ENCODE peak calls at places on chromosome 2, in five cellular contexts. W is substantia nigra, C is fibroblast of lung, N is uterus, D is tibial artery. F is an unnamed sample.

GRCh38 chr2:27126252-27126710 is 2.7 kb downstream of the ABHD1 start:
- DNase-seq in W (no peak), C (no peak), N (no peak), D (no peak), F (no peak)

GRCh38 chr2:203681978-203682377 is 24.5 kb upstream of the CD28 start:
- DNase-seq in W (no peak), C (no peak), N (no peak), D (peak), F (no peak)

GRCh38 chr2:121036226-121036692 is 248.7 kb downstream of the TFCP2L1 start:
- DNase-seq in W (no peak), C (no peak), N (no peak), D (no peak), F (peak)

GRCh38 chr2:165864353-165864752 is 70.3 kb upstream of the GALNT3 start:
- DNase-seq in W (no peak), C (no peak), N (no peak), D (no peak), F (no peak)

GRCh38 chr2:133062946-133063345 is 392.9 kb upstream of the LYPD1 start:
- DNase-seq in W (no peak), C (peak), N (no peak), D (no peak), F (no peak)

GRCh38 chr2:191291471-191291870 is 46.3 kb downstream of the MYO1B start:
- DNase-seq in W (no peak), C (no peak), N (no peak), D (no peak), F (no peak)

GRCh38 chr2:20168727-20169696 is 55.9 kb downstream of the SDC1 start:
- DNase-seq in W (no peak), C (no peak), N (no peak), D (no peak), F (no peak)

GRCh38 chr2:44166096-44166495 is 2.6 kb upstream of the PPM1B start:
- DNase-seq in W (no peak), C (no peak), N (no peak), D (no peak), F (no peak)

GRCh38 chr2:150425121-150425559 is 62.3 kb downstream of the RND3 start:
- DNase-seq in W (no peak), C (peak), N (no peak), D (no peak), F (no peak)

GRCh38 chr2:71933467-71934319 is 214.0 kb downstream of the CYP26B1 start:
- DNase-seq in W (no peak), C (no peak), N (no peak), D (peak), F (no peak)

GRCh38 chr2:30456578-30456977 is 9.5 kb downstream of the LCLAT1 start:
- DNase-seq in W (no peak), C (no peak), N (no peak), D (no peak), F (no peak)

GRCh38 chr2:216474925-216475670 is 23.5 kb upstream of the RPL37A start:
- DNase-seq in W (no peak), C (no peak), N (no peak), D (no peak), F (no peak)

GRCh38 chr2:96869281-96869823 is 528 bp downstream of the SEMA4C start:
- DNase-seq in W (peak), C (peak), N (peak), D (peak), F (peak)

GRCh38 chr2:10452334-10452733 is 4.2 kb upstream of the ODC1 start:
- DNase-seq in W (no peak), C (peak), N (no peak), D (peak), F (peak)

GRCh38 chr2:179974743-179975142 is 32.4 kb downstream of the CWC22 start:
- DNase-seq in W (no peak), C (peak), N (no peak), D (no peak), F (no peak)

GRCh38 chr2:20288941-20289340 is 61.7 kb downstream of the PUM2 start:
- DNase-seq in W (no peak), C (peak), N (no peak), D (no peak), F (no peak)

GRCh38 chr2:124623560-124623959 is 598.5 kb downstream of the CNTNAP5 start:
- DNase-seq in W (no peak), C (no peak), N (no peak), D (no peak), F (no peak)

GRCh38 chr2:165691615-165692014 is 102.4 kb downstream of the GALNT3 start:
- DNase-seq in W (no peak), C (peak), N (peak), D (peak), F (no peak)

GRCh38 chr2:132804045-132804444 is 134.0 kb upstream of the LYPD1 start:
- DNase-seq in W (no peak), C (peak), N (no peak), D (no peak), F (no peak)

DNA sequence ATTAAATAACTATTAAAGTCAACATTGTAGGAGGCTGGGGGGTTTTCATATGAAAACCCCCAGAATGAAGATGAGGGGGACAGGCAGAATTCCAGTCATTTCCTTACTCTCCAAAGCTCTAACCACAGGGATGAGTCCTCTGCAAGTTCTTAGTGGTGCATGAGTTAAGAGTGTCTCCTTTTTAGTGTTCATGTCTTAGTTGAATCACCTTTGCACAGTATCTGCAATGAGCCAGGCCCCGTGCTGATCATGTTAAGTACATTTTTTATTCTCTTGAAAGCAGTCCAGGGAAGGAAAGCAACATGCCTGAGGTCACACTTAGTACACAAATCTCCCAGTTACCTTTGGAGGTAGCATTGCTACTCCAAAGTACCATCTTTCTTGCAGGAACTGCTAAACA is 25.7 kb upstream of the MSGN1 start:
- DNase-seq in W (no peak), C (no peak), N (no peak), D (no peak), F (no peak)
- H3K27ac ChIP-seq in W (no peak), C (no peak), N (no peak), D (no peak), F (no peak)

GRCh38 chr2:136116111-136116812 is 1.7 kb downstream of the CXCR4 start:
- DNase-seq in W (no peak), C (no peak), N (no peak), D (peak), F (no peak)

GRCh38 chr2:136112949-136113766 is 4.8 kb downstream of the CXCR4 start:
- DNase-seq in W (no peak), C (no peak), N (no peak), D (no peak), F (no peak)

GRCh38 chr2:136113767-136114070 is 4.2 kb downstream of the CXCR4 start:
- DNase-seq in W (no peak), C (no peak), N (no peak), D (no peak), F (no peak)

GRCh38 chr2:136115183-136115751 is 2.7 kb downstream of the CXCR4 start:
- DNase-seq in W (no peak), C (no peak), N (no peak), D (no peak), F (no peak)

GRCh38 chr2:136114392-136114791 is 3.6 kb downstream of the CXCR4 start:
- DNase-seq in W (no peak), C (no peak), N (no peak), D (no peak), F (no peak)
- H3K27ac ChIP-seq in W (no peak), C (no peak), N (no peak), D (no peak), F (no peak)

DNA sequence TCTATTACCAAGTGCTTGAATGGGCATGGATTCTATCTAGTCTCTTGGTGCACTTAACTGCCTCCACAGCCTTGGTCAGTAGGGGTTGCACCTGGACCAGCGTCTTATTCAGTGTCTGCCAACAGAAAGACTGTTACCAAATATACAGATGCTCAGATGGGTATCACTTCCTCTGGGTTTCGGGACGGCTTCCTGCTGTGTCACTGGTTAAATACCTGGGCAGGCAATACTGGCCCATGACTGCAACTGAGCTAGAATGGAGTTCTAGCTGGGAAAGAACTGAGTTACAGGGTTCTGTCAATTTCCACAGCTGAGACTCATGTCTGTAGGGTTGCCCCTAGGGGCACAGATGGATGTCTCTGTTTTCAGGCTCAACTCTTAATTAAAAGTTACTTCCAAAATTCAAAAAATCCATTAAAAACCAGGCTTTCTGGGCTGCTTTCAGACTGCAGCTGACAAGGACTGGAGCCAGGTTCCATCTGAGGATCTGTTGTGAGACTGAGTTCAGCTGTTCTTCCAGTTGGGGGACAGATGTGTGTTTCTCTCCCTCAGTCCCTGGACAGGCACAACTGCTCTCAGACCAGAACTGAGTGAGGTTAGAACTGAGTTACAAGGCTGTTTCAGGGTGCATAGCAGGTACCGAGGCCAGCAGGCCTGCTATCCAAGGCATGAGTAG is 789.6 kb upstream of the SLC8A1 start:
- DNase-seq in W (no peak), C (no peak), N (no peak), D (no peak), F (no peak)
- H3K27ac ChIP-seq in W (no peak), C (no peak), N (no peak), D (no peak), F (no peak)

GRCh38 chr2:25838152-25838756 is 40.0 kb downstream of the ASXL2 start:
- DNase-seq in W (no peak), C (no peak), N (no peak), D (no peak), F (no peak)

GRCh38 chr2:25845843-25846505 is 32.3 kb downstream of the ASXL2 start:
- DNase-seq in W (no peak), C (no peak), N (no peak), D (no peak), F (no peak)

GRCh38 chr2:25842155-25842554 is 36.1 kb downstream of the ASXL2 start:
- DNase-seq in W (no peak), C (no peak), N (no peak), D (no peak), F (no peak)

GRCh38 chr2:25844089-25844488 is 34.2 kb downstream of the ASXL2 start:
- DNase-seq in W (no peak), C (peak), N (no peak), D (no peak), F (no peak)
- H3K27ac ChIP-seq in W (no peak), C (no peak), N (no peak), D (no peak), F (no peak)

DNA sequence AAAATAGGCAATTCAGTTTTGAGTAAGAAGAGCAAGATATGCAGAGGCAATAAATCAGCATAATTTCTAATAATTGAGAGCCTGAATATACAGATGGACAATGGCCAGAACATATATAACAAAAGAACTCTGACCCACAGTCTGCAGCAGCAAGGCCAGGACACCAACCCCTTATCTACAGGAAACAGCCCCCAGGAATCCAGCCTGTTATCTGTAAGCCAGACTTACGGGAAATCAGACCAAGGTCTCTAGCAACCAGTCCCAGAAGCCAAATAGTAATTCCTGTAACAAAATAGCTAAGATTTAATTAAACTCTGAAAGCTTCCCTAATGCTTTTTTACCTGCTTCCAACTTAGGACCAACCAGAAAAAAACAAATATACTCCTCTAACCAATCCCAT is 434.5 kb upstream of the GYPC start:
- DNase-seq in W (no peak), C (no peak), N (no peak), D (no peak), F (no peak)
- H3K27ac ChIP-seq in W (no peak), C (no peak), N (no peak), D (no peak), F (no peak)

DNA sequence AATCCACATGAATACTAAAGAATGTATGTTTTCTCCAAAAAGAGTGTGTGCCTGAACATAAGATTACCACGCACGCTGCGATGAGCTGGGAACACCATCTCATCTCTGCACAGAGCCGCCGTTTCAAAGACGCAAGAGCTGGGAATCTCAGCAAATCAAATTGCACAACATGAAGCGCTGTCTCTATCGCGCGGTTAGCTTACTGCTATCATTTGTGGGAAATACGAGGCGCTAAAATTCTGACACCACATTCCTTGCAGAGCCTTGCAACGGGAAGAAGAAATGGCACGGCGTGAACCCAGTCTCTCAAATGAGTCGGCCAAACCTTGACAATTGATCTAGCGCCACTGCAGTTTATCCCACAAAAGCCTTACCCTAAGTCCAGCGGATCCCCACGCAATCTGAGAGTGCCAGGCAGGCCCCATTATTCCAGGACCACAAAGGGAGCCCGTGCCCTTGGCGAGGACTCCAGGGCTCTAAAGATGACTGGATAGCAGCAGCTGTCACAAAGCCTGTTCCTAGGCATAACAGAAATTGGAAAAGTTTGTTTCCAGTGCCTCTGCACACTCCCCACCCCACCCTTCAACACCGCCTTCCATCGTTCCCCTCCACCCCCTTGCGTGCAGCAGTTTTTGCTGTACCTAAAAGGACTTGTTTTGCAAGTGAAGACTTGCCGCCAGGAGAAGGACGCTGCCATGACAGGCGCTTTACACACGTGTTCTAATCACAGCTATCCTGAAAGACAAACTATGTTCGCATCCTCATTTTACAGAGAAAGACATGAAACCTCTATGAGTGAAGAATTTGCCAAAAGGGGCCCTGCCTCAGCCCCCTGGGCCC is 252.5 kb downstream of the EIPR1 start:
- DNase-seq in W (no peak), C (no peak), N (no peak), D (peak), F (no peak)
- H3K27ac ChIP-seq in W (no peak), C (no peak), N (no peak), D (no peak), F (no peak)

DNA sequence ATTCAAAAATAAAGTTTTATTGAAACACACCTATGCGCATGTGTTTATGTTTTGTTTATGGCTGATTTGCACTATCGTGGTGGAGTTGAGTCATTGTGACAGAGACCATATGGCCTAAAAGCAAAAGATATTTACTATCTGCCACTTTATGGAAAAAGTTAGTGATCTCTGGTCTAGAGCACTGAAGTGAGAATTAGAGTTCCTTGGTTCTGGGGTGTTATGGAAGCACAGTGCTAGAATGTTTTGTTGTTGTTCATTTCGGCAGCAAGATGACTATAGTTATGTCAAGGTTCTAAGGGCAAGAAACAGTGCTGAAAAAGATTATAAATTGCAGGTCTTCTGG is 416.5 kb downstream of the SLC4A3 start:
- DNase-seq in W (no peak), C (no peak), N (no peak), D (no peak), F (no peak)
- H3K27ac ChIP-seq in W (no peak), C (no peak), N (no peak), D (no peak), F (no peak)

GRCh38 chr2:112540906-112541305 is 1.4 kb upstream of the POLR1B start:
- DNase-seq in W (no peak), C (no peak), N (no peak), D (no peak), F (no peak)
- H3K27ac ChIP-seq in W (no peak), C (no peak), N (no peak), D (peak), F (no peak)